ENCODE peak calls at places on chromosomes 4 and X, in eight cellular contexts. B is tibial artery; M is heart left ventricle; X is heart right ventricle; F is SJSA1; O is erythroblast; G is NCI-H2081; V is activated CD4-positive, alpha-beta T cell treated with anti-CD3 and anti-CD28 coated beads for 36 hours. Y is an unnamed sample.

GRCh38 chr4:57182132-57182874 is 72.1 kb upstream of the IGFBP7 start:
- DNase-seq in F (no peak), V (no peak), G (no peak), O (peak), M (peak), X (peak), B (peak), Y (no peak)

GRCh38 chr4:139950568-139950967 is 203.4 kb downstream of the MAML3 start:
- DNase-seq in V (peak), G (no peak), B (no peak), M (no peak), O (no peak), X (no peak), F (peak), Y (peak)

GRCh38 chr4:154399259-154399974 is 92.2 kb downstream of the DCHS2 start:
- DNase-seq in X (no peak), F (peak), O (no peak), M (no peak), V (no peak), B (no peak), G (no peak), Y (no peak)

GRCh38 chrX:49072712-49073095 is 1.1 kb downstream of the PRAF2 start:
- DNase-seq in F (no peak), V (no peak), M (no peak), O (no peak), G (no peak), X (no peak), B (no peak), Y (no peak)

GRCh38 chrX:39736219-39737211 is 361.2 kb downstream of the BCOR start:
- DNase-seq in O (no peak), V (peak), B (peak), M (peak), F (peak), G (no peak), X (peak), Y (no peak)

GRCh38 chrX:30865020-30865419 is 24.0 kb downstream of the TAB3 start:
- DNase-seq in F (no peak), G (no peak), O (peak), V (peak), B (no peak), X (no peak), M (no peak), Y (peak)

GRCh38 chr4:134470544-134470943 is 269.0 kb upstream of the PABPC4L start:
- DNase-seq in O (no peak), M (no peak), V (peak), B (no peak), X (no peak), F (no peak), G (no peak), Y (no peak)

GRCh38 chr4:120965938-120966337 is 43.4 kb upstream of the PRDM5 start:
- DNase-seq in X (no peak), V (no peak), F (no peak), M (no peak), O (no peak), B (no peak), G (no peak), Y (no peak)

GRCh38 chrX:153578200-153578835 is 20.6 kb downstream of the CCNQ start:
- DNase-seq in V (no peak), X (no peak), F (no peak), O (no peak), B (no peak), G (no peak), M (no peak), Y (no peak)

GRCh38 chr4:32697281-32697814 is 1977.2 kb downstream of the PCDH7 start:
- DNase-seq in B (no peak), M (no peak), O (no peak), G (no peak), F (no peak), V (no peak), X (no peak), Y (no peak)

GRCh38 chr4:169716677-169717076 is 41.1 kb downstream of the HPF1 start:
- DNase-seq in M (no peak), G (no peak), X (no peak), V (no peak), B (no peak), O (no peak), F (no peak), Y (no peak)

GRCh38 chr4:106691749-106692148 is 323.2 kb upstream of the GIMD1 start:
- DNase-seq in B (no peak), F (no peak), G (no peak), O (no peak), X (no peak), M (no peak), V (no peak), Y (no peak)

GRCh38 chrX:15749642-15750610 is 11.9 kb downstream of the CA5B start:
- DNase-seq in O (no peak), M (no peak), G (no peak), F (peak), B (peak), X (no peak), V (peak), Y (peak)

GRCh38 chr4:16026155-16026761 is 57.6 kb downstream of the PROM1 start:
- DNase-seq in O (peak), B (no peak), V (peak), F (peak), X (no peak), G (peak), M (no peak), Y (peak)

GRCh38 chrX:784829-785228 is 154.2 kb downstream of the SHOX start:
- DNase-seq in G (no peak), M (no peak), X (no peak), O (no peak), F (no peak), B (no peak), V (no peak), Y (no peak)

GRCh38 chr4:112753333-112753732 is 116.4 kb downstream of the LARP7 start:
- DNase-seq in F (no peak), B (no peak), M (no peak), G (no peak), V (no peak), O (no peak), X (no peak), Y (no peak)

GRCh38 chr4:169030575-169030982 is 20.5 kb upstream of the CBR4 start:
- DNase-seq in V (no peak), G (no peak), M (no peak), O (no peak), B (no peak), F (peak), X (no peak), Y (no peak)

GRCh38 chr4:44927361-44928061 is 201.2 kb upstream of the GNPDA2 start:
- DNase-seq in V (no peak), B (no peak), O (peak), M (no peak), F (no peak), G (peak), X (no peak), Y (no peak)

Y was measured in activated CD8-positive, alpha-beta T cell treated with anti-CD3 and anti-CD28 coated beads for 36 hours.